ENCODE peak calls at places on chromosomes 3 and 15, in ten cellular contexts. N is activated CD8-positive, alpha-beta memory T cell treated with anti-CD3 and anti-CD28 coated beads, Interleukin-2, amount 50 U/mL, for 48 hours; P is activated gamma-delta T cell treated with anti-CD3 and anti-CD28 coated beads, Interleukin-2, amount 50 U/mL, for 16 hours; Q is retina; I is RPMI8226; E is NCI-H748 treated with DMSO at 0.1 percent for 48 hours; T is RWPE1; S is Caco-2; J is CD4-positive, alpha-beta T cell; B is left lung. A is an unnamed sample.
A peak's percentile ranks its signal among the peaks of the same experiment; 100 is the strongest.

GRCh38 chr3:134799393-134799792 is 4.3 kb downstream of the EPHB1 start:
- DNase-seq in E (no peak), J (no peak), P (no peak), S (no peak), N (no peak), T (no peak), B (no peak), Q (no peak), I (no peak), A (peak; percentile 12)

GRCh38 chr3:87126321-87126720 is 100.8 kb upstream of the CHMP2B start:
- DNase-seq in N (no peak), Q (no peak), E (no peak), P (no peak), T (no peak), J (no peak), B (no peak), I (no peak), S (no peak), A (no peak)

GRCh38 chr15:27889258-27889657 is 209.9 kb downstream of the OCA2 start:
- DNase-seq in P (no peak), S (no peak), N (no peak), B (no peak), I (no peak), T (no peak), J (no peak), Q (no peak), E (no peak), A (no peak)

GRCh38 chr3:185335799-185336198 is 27.1 kb upstream of the MAP3K13 start:
- DNase-seq in J (no peak), T (peak; percentile 85), S (no peak), Q (no peak), E (no peak), B (no peak), P (no peak), I (no peak), N (no peak), A (no peak)

GRCh38 chr3:54433846-54434245 is 311.5 kb downstream of the CACNA2D3 start:
- DNase-seq in J (no peak), Q (no peak), E (no peak), N (no peak), I (peak; percentile 39), P (no peak), T (no peak), S (peak; percentile 62), B (no peak), A (no peak)

GRCh38 chr3:117726776-117727175 is 1017.2 kb downstream of the TUSC7 start:
- DNase-seq in T (no peak), P (no peak), I (no peak), B (no peak), S (no peak), Q (no peak), J (no peak), E (no peak), N (no peak), A (no peak)

GRCh38 chr15:41543521-41543870 is 561 bp downstream of the RPAP1 start:
- DNase-seq in E (no peak), Q (no peak), P (no peak), B (no peak), J (no peak), I (no peak), N (no peak), T (no peak), S (no peak), A (no peak)

GRCh38 chr3:153285982-153286381 is 124.0 kb downstream of the RAP2B start:
- DNase-seq in J (no peak), S (no peak), N (no peak), E (no peak), I (no peak), Q (no peak), B (no peak), T (peak; percentile 28), P (no peak), A (no peak)

GRCh38 chr3:5479229-5479799 is 291.8 kb downstream of the EDEM1 start:
- DNase-seq in T (peak; percentile 8), B (no peak), P (no peak), I (no peak), N (no peak), E (no peak), Q (no peak), J (no peak), S (no peak), A (no peak)

GRCh38 chr3:71465371-71466007 is 118.0 kb downstream of the FOXP1 start:
- DNase-seq in I (no peak), E (no peak), S (no peak), T (no peak), N (no peak), B (no peak), J (no peak), P (no peak), Q (no peak), A (no peak)

GRCh38 chr15:98657721-98658120 is 9.4 kb downstream of the IGF1R start:
- DNase-seq in E (no peak), B (no peak), T (peak; percentile 77), S (no peak), J (no peak), I (no peak), P (no peak), Q (no peak), N (no peak), A (no peak)

GRCh38 chr3:186166036-186166435 is 57.1 kb upstream of the ETV5 start:
- DNase-seq in S (no peak), P (no peak), I (no peak), N (no peak), T (no peak), Q (no peak), E (no peak), B (no peak), J (no peak), A (no peak)

GRCh38 chr3:66442254-66443249 is 58.3 kb downstream of the LRIG1 start:
- DNase-seq in B (no peak), N (no peak), P (no peak), Q (peak; percentile 50), I (no peak), S (peak; percentile 50), E (no peak), T (peak; percentile 45), J (no peak), A (no peak)

GRCh38 chr3:11499144-11499543 is 144.6 kb downstream of the VGLL4 start:
- DNase-seq in T (peak; percentile 80), E (no peak), P (no peak), B (no peak), Q (no peak), J (no peak), S (no peak), I (no peak), N (no peak), A (no peak)

GRCh38 chr15:98651581-98652220 is 3.4 kb downstream of the IGF1R start:
- DNase-seq in S (no peak), Q (peak; percentile 58), B (no peak), J (no peak), I (no peak), P (no peak), N (no peak), T (peak; percentile 52), E (no peak), A (no peak)

GRCh38 chr3:138467905-138468304 is 33.5 kb downstream of the ESYT3 start:
- DNase-seq in N (no peak), Q (no peak), J (no peak), T (no peak), E (no peak), S (no peak), I (no peak), B (no peak), P (no peak), A (no peak)

GRCh38 chr15:36108539-36108938 is 470.9 kb upstream of the CDIN1 start:
- DNase-seq in I (no peak), E (no peak), B (no peak), Q (no peak), T (no peak), J (no peak), N (no peak), P (no peak), S (no peak), A (no peak)

GRCh38 chr3:72887723-72888545 is at the start of gene GXYLT2:
- DNase-seq in P (no peak), T (no peak), J (peak; percentile 2), B (peak; percentile 85), Q (peak; percentile 83), N (peak; percentile 67), I (peak; percentile 36), E (peak; percentile 27), S (peak; percentile 74), A (no peak)

GRCh38 chr3:181859518-181859917 is 147.8 kb downstream of the SOX2 start:
- DNase-seq in P (no peak), T (no peak), E (no peak), I (no peak), Q (no peak), J (no peak), S (no peak), N (no peak), B (no peak), A (no peak)

GRCh38 chr3:44419159-44419922 is 58.1 kb downstream of the ZNF445 start:
- DNase-seq in J (no peak), S (no peak), N (peak; percentile 20), P (no peak), Q (no peak), I (no peak), B (no peak), E (no peak), T (no peak), A (no peak)

GRCh38 chr3:156793400-156793799 is 32.8 kb upstream of the LEKR1 start:
- DNase-seq in Q (no peak), E (no peak), T (no peak), P (no peak), B (no peak), S (no peak), J (no peak), N (no peak), I (no peak), A (no peak)

GRCh38 chr3:186320862-186321568 is 41.0 kb downstream of the DGKG start:
- DNase-seq in Q (no peak), E (no peak), N (no peak), J (no peak), P (no peak), I (no peak), T (peak; percentile 85), B (no peak), S (no peak), A (no peak)

GRCh38 chr3:10915395-10915794 is 77.2 kb upstream of the SLC6A1 start:
- DNase-seq in Q (no peak), P (no peak), T (no peak), J (no peak), I (no peak), B (no peak), E (no peak), N (no peak), S (no peak), A (no peak)

GRCh38 chr3:167967257-167968010 is 128.3 kb downstream of the GOLIM4 start:
- DNase-seq in J (no peak), E (no peak), S (no peak), P (no peak), B (no peak), T (no peak), Q (no peak), N (no peak), I (no peak), A (no peak)

GRCh38 chr15:73352082-73352481 is 16.7 kb downstream of the HCN4 start:
- DNase-seq in T (no peak), N (no peak), I (no peak), S (no peak), B (no peak), P (no peak), Q (no peak), E (no peak), J (no peak), A (no peak)

GRCh38 chr3:149553781-149554451 is 79.4 kb downstream of the TM4SF4 start:
- DNase-seq in P (no peak), T (no peak), J (no peak), B (no peak), S (no peak), I (peak; percentile 43), Q (no peak), E (no peak), N (no peak), A (no peak)

GRCh38 chr15:36472672-36473071 is 106.8 kb upstream of the CDIN1 start:
- DNase-seq in J (no peak), P (no peak), E (no peak), I (no peak), T (no peak), Q (no peak), S (no peak), N (no peak), B (no peak), A (no peak)

GRCh38 chr15:66803749-66804148 is 101.7 kb downstream of the SMAD6 start:
- DNase-seq in P (no peak), Q (no peak), S (no peak), T (no peak), E (no peak), I (no peak), B (no peak), N (no peak), J (no peak), A (no peak)

A was measured in stimulated activated effector memory CD8-positive, alpha-beta T cell treated with anti-CD3 and anti-CD28 coated beads, Interleukin-12 subunit alpha, Interleukin-12 subunit beta, amount 100 ng/mL, for 72 hours.